ENCODE peak calls at places on chromosomes 4 and X, in seven cellular contexts. Q is Calu3; A is activated T-helper 1 cell treated with anti-CD3 and anti-CD28 coated beads, Interleukin-2, amount 50 U/mL, for 16 hours; J is heart left ventricle; M is heart right ventricle; R is NCI-H2029 treated with DMSO at 0.1 percent for 48 hours; Z is nucleus accumbens. I is an unnamed sample.

GRCh38 chr4:48340276-48340904 is 939 bp upstream of the SLAIN2 start:
- DNase-seq in J (no peak), M (no peak), Q (no peak), A (no peak), Z (no peak), R (no peak), I (peak; percentile 72)

GRCh38 chrX:154486396-154487207 is at the start of gene UBL4A:
- DNase-seq in R (no peak), Z (no peak), A (no peak), Q (peak; percentile 78), M (peak; percentile 47), J (peak; percentile 78), I (peak; percentile 51)

GRCh38 chrX:10015711-10016515 is 48.8 kb downstream of the CLDN34 start:
- DNase-seq in R (no peak), Q (peak; percentile 39), M (peak; percentile 64), A (no peak), Z (no peak), J (peak; percentile 69), I (no peak)

GRCh38 chr4:77776182-77777134 is 42.7 kb downstream of the CNOT6L start:
- DNase-seq in R (no peak), Q (no peak), A (no peak), J (no peak), Z (no peak), M (no peak), I (no peak)

GRCh38 chr4:80189956-80190671 is 7.2 kb upstream of the PRDM8 start:
- DNase-seq in A (no peak), Q (no peak), J (no peak), Z (no peak), M (no peak), R (no peak), I (no peak)

GRCh38 chr4:156968479-156968984 is 3.1 kb downstream of the PDGFC start:
- DNase-seq in M (peak; percentile 57), J (no peak), R (peak; percentile 56), Q (peak; percentile 76), A (no peak), Z (peak; percentile 26), I (peak; percentile 79)

GRCh38 chr4:86441175-86441960 is 81.5 kb upstream of the MAPK10 start:
- DNase-seq in R (no peak), Z (no peak), A (no peak), Q (no peak), M (no peak), J (no peak), I (peak; percentile 94)

GRCh38 chrX:111386884-111387283 is 25.1 kb downstream of the DCX start:
- DNase-seq in M (no peak), Q (no peak), Z (no peak), A (no peak), J (no peak), R (no peak), I (peak; percentile 0)

GRCh38 chr4:118884716-118885115 is 3.9 kb upstream of the SYNPO2 start:
- DNase-seq in M (no peak), R (no peak), J (no peak), A (no peak), Z (no peak), Q (no peak), I (no peak)

GRCh38 chr4:183905593-183906485 is 732 bp downstream of the STOX2 start:
- DNase-seq in A (no peak), Q (peak; percentile 22), R (peak; percentile 2), J (peak; percentile 40), Z (peak; percentile 69), M (peak; percentile 44), I (peak; percentile 16)

GRCh38 chr4:157115613-157116340 is 39.8 kb downstream of the GLRB start:
- DNase-seq in Q (no peak), J (no peak), R (no peak), A (no peak), M (no peak), Z (no peak), I (peak; percentile 92)

GRCh38 chr4:6150046-6150735 is 50.2 kb downstream of the JAKMIP1 start:
- DNase-seq in Q (no peak), M (no peak), A (no peak), Z (no peak), J (no peak), R (no peak), I (no peak)

GRCh38 chr4:40264995-40265909 is 68.4 kb downstream of the RHOH start:
- DNase-seq in Z (no peak), M (no peak), Q (no peak), R (no peak), J (no peak), A (no peak), I (no peak)

I was measured in bronchial epithelial cell.